ENCODE peak calls at places on chromosomes 13 and 19, in six cellular contexts. One of them, this sample, is unnamed.

GRCh38 chr19:56393119-56394012 is at the start of gene ZNF582:
- DNase-seq in SK-N-SH: peak
- DNase-seq in HepG2: peak
- DNase-seq in H1: peak
- DNase-seq in K562: peak
- DNase-seq in HCT116: no peak
- DNase-seq in this sample: peak

GRCh38 chr13:67061750-67062149 is 168.4 kb downstream of the PCDH9 start:
- DNase-seq in SK-N-SH: no peak
- DNase-seq in HepG2: no peak
- DNase-seq in H1: no peak
- DNase-seq in K562: no peak
- DNase-seq in HCT116: no peak
- DNase-seq in this sample: no peak

GRCh38 chr13:23637813-23638212 is 67.6 kb downstream of the TNFRSF19 start:
- DNase-seq in SK-N-SH: no peak
- DNase-seq in HepG2: no peak
- DNase-seq in H1: no peak
- DNase-seq in K562: no peak
- DNase-seq in HCT116: no peak
- DNase-seq in this sample: no peak

GRCh38 chr13:74575729-74576125 is 441.5 kb upstream of the KLF12 start:
- DNase-seq in SK-N-SH: peak
- DNase-seq in HepG2: no peak
- DNase-seq in H1: peak
- DNase-seq in K562: peak
- DNase-seq in HCT116: no peak
- DNase-seq in this sample: no peak

GRCh38 chr13:25836709-25837316 is 215.0 kb downstream of the SHISA2 start:
- DNase-seq in SK-N-SH: no peak
- DNase-seq in HepG2: no peak
- DNase-seq in H1: no peak
- DNase-seq in K562: no peak
- DNase-seq in HCT116: no peak
- DNase-seq in this sample: no peak

GRCh38 chr13:70098669-70099068 is 9.0 kb upstream of the ATXN8OS start:
- DNase-seq in SK-N-SH: peak
- DNase-seq in HepG2: no peak
- DNase-seq in H1: no peak
- DNase-seq in K562: no peak
- DNase-seq in HCT116: peak
- DNase-seq in this sample: peak

GRCh38 chr13:37106642-37107041 is 1.2 kb upstream of the CSNK1A1L start:
- DNase-seq in SK-N-SH: no peak
- DNase-seq in HepG2: no peak
- DNase-seq in H1: no peak
- DNase-seq in K562: no peak
- DNase-seq in HCT116: no peak
- DNase-seq in this sample: no peak

GRCh38 chr13:32660227-32660626 is 74.0 kb downstream of the PDS5B start:
- DNase-seq in SK-N-SH: no peak
- DNase-seq in HepG2: no peak
- DNase-seq in H1: no peak
- DNase-seq in K562: no peak
- DNase-seq in HCT116: no peak
- DNase-seq in this sample: no peak

GRCh38 chr13:31242935-31243334 is 43.2 kb downstream of the B3GLCT start:
- DNase-seq in SK-N-SH: no peak
- DNase-seq in HepG2: no peak
- DNase-seq in H1: no peak
- DNase-seq in K562: no peak
- DNase-seq in HCT116: no peak
- DNase-seq in this sample: no peak

GRCh38 chr19:2952953-2953481 is 8.2 kb upstream of the ZNF77 start:
- DNase-seq in SK-N-SH: no peak
- DNase-seq in HepG2: peak
- DNase-seq in H1: no peak
- DNase-seq in K562: no peak
- DNase-seq in HCT116: no peak
- DNase-seq in this sample: peak

GRCh38 chr13:73056054-73056962 is 2.5 kb upstream of the KLF5 start:
- DNase-seq in SK-N-SH: no peak
- DNase-seq in HepG2: peak
- DNase-seq in H1: no peak
- DNase-seq in K562: no peak
- DNase-seq in HCT116: peak
- DNase-seq in this sample: no peak

GRCh38 chr19:51702103-51702753 is 9.1 kb downstream of the SPACA6 start:
- DNase-seq in SK-N-SH: peak
- DNase-seq in HepG2: no peak
- DNase-seq in H1: peak
- DNase-seq in K562: peak
- DNase-seq in HCT116: no peak
- DNase-seq in this sample: peak

GRCh38 chr13:44426461-44426860 is 52.8 kb downstream of the SERP2 start:
- DNase-seq in SK-N-SH: no peak
- DNase-seq in HepG2: no peak
- DNase-seq in H1: no peak
- DNase-seq in K562: no peak
- DNase-seq in HCT116: no peak
- DNase-seq in this sample: no peak

GRCh38 chr13:32538234-32538620 is 368 bp downstream of the N4BP2L2 start:
- DNase-seq in SK-N-SH: peak
- DNase-seq in HepG2: peak
- DNase-seq in H1: peak
- DNase-seq in K562: peak
- DNase-seq in HCT116: no peak
- DNase-seq in this sample: peak

GRCh38 chr19:9792191-9793050 is 23.9 kb upstream of the ZNF846 start:
- DNase-seq in SK-N-SH: peak
- DNase-seq in HepG2: peak
- DNase-seq in H1: peak
- DNase-seq in K562: peak
- DNase-seq in HCT116: no peak
- DNase-seq in this sample: peak
- TF ChIP-seq JUND in SK-N-SH: no peak
- TF ChIP-seq JUND in HepG2: no peak
- TF ChIP-seq JUND in H1: no peak
- TF ChIP-seq JUND in K562: no peak
- TF ChIP-seq JUND in HCT116: no peak
- TF ChIP-seq JUND in this sample: no peak

DNA sequence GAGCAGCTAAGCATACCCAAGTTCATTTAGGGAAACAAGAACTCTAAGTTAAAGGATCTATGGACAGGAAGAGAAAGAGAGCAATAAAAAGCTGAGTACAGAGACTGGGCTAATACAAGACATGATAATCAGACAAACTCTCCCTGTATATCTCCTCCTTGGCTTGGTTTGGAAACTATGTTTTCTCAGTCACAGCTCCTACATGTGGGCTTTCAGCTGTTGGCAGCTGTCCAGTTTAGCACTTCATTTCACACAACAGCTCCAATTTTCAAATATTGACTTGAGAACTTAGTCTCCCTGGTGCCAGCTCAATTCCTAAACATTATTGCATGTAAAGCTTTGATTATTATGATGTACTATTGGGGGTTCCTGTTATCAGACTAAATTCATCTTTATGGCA is 222.8 kb upstream of the OBI1 start:
- DNase-seq in SK-N-SH: peak
- DNase-seq in HepG2: no peak
- DNase-seq in H1: no peak
- DNase-seq in K562: no peak
- DNase-seq in HCT116: no peak
- DNase-seq in this sample: no peak
- TF ChIP-seq JUND in SK-N-SH: no peak
- TF ChIP-seq JUND in HepG2: no peak
- TF ChIP-seq JUND in H1: no peak
- TF ChIP-seq JUND in K562: no peak
- TF ChIP-seq JUND in HCT116: no peak
- TF ChIP-seq JUND in this sample: no peak

DNA sequence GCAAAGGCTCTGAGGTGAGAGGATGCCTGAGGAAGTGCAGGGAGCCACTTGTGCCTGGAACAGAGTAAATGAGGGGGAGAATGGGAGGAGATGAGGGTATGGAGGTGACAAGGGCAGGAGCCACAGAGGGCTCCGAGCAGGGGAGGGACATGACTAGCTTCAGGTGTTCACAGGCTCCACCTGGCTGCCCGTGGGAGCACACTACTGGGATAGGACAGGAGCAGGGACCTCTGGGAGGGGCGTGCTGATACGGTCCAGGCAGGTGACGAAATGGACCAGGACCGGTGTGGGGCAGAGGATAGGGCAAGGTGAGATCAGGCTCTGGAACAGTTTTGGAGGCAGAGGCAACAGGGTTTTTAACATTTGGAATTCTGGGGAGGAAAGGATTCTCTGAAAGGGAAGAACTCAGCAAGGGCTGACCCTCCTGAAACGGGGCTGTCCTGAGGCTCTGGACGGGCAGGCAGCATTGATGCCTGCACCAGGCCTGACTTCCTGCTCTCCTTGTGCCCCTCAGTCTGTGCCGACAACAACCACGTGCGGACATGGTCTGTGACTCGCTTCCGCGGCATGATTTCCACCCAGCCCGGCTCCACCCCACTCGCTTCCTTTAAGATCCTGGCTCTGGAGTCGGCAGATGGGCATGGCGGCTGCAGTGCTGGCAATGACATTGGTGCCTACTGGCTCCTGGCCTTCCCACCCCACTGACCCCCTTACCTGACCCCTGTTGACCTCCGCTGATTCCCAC is 11.6 kb downstream of the SHKBP1 start:
- DNase-seq in SK-N-SH: no peak
- DNase-seq in HepG2: no peak
- DNase-seq in H1: no peak
- DNase-seq in K562: no peak
- DNase-seq in HCT116: peak
- DNase-seq in this sample: no peak
- TF ChIP-seq JUND in SK-N-SH: no peak
- TF ChIP-seq JUND in HepG2: no peak
- TF ChIP-seq JUND in H1: no peak
- TF ChIP-seq JUND in K562: no peak
- TF ChIP-seq JUND in HCT116: no peak
- TF ChIP-seq JUND in this sample: no peak

DNA sequence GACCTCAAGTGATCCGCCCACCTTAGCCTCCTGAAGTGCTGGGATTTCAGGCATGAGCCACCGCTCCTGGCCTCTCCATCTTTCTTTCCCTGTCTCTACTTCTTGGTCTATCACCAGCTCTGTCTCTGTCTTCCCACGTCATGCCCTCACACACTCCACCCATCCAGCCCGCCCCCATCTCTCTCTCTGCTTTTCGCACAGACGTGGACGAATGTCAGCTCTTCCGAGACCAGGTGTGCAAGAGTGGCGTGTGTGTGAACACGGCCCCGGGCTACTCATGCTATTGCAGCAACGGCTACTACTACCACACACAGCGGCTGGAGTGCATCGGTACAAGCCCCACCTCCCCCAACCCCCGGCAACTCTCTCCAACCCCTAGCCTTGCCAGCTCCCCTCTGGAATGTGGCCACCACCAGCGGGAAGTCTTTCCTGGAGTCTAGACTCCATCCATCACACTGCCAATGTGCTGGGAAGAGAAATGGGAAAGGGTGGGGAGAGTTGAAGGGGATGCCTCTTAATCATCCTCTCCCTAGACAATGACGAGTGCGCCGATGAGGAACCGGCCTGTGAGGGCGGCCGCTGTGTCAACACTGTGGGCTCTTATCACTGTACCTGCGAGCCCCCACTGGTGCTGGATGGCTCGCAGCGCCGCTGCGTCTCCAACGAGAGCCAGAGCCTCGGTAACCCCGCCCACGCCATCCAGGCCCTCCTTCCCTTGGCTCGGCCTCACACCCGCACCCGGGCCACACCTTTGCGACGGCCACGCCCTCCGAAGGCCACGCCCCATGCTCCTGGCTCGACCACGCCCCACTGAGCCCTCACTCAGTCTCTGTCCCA is 22.5 kb downstream of the LTBP4 start:
- DNase-seq in SK-N-SH: peak
- DNase-seq in HepG2: peak
- DNase-seq in H1: peak
- DNase-seq in K562: peak
- DNase-seq in HCT116: peak
- DNase-seq in this sample: peak
- TF ChIP-seq JUND in SK-N-SH: no peak
- TF ChIP-seq JUND in HepG2: no peak
- TF ChIP-seq JUND in H1: no peak
- TF ChIP-seq JUND in K562: peak
- TF ChIP-seq JUND in HCT116: no peak
- TF ChIP-seq JUND in this sample: no peak

GRCh38 chr19:35673121-35673804 is 6.9 kb downstream of the UPK1A start:
- DNase-seq in SK-N-SH: peak
- DNase-seq in HepG2: peak
- DNase-seq in H1: peak
- DNase-seq in K562: peak
- DNase-seq in HCT116: peak
- DNase-seq in this sample: peak
- TF ChIP-seq JUND in SK-N-SH: no peak
- TF ChIP-seq JUND in HepG2: no peak
- TF ChIP-seq JUND in H1: no peak
- TF ChIP-seq JUND in K562: no peak
- TF ChIP-seq JUND in HCT116: no peak
- TF ChIP-seq JUND in this sample: no peak

This sample was measured in T47D.